ENCODE peak calls at places on chromosomes 11 and 22, in nine cellular contexts. U is GM23248, C is fibroblast of lung, O is SJCRH30, Q is pancreas, V is HCT116, N is cardiac muscle cell, B is vagina, A is lung. M is an unnamed sample.

GRCh38 chr11:110908401-110909106 is 196.3 kb upstream of the ARHGAP20 start:
- DNase-seq in U (peak; percentile 97), C (peak; percentile 73), O (no peak), Q (no peak), V (no peak), N (no peak), B (no peak), A (no peak), M (no peak)

GRCh38 chr11:116513894-116514293 is 258.9 kb downstream of the BUD13 start:
- DNase-seq in U (peak; percentile 62), C (peak; percentile 3), O (peak; percentile 23), Q (no peak), V (peak; percentile 46), N (peak; percentile 30), B (no peak), A (no peak), M (no peak)

GRCh38 chr22:36853407-36854099 is 7.3 kb upstream of the NCF4 start:
- DNase-seq in U (peak; percentile 68), C (peak; percentile 33), O (peak; percentile 66), Q (peak; percentile 81), V (peak; percentile 40), N (peak; percentile 51), B (no peak), A (peak; percentile 88), M (peak; percentile 92)

GRCh38 chr11:79236541-79236971 is 204.3 kb downstream of the TENM4 start:
- DNase-seq in U (peak; percentile 78), C (peak; percentile 90), O (peak; percentile 43), Q (no peak), V (no peak), N (peak; percentile 55), B (no peak), A (no peak), M (peak; percentile 41)

GRCh38 chr22:40007826-40008710 is 13.3 kb downstream of the FAM83F start:
- DNase-seq in U (no peak), C (no peak), O (no peak), Q (no peak), V (no peak), N (no peak), B (no peak), A (peak; percentile 42), M (no peak)

GRCh38 chr22:44968736-44969135 is 41.1 kb downstream of the PHF21B start:
- DNase-seq in U (peak; percentile 6), C (no peak), O (no peak), Q (no peak), V (no peak), N (no peak), B (no peak), A (no peak), M (no peak)

GRCh38 chr11:117870176-117870952 is 6.1 kb downstream of the FXYD6 start:
- DNase-seq in U (no peak), C (no peak), O (peak; percentile 87), Q (no peak), V (no peak), N (peak; percentile 32), B (no peak), A (peak; percentile 14), M (no peak)

GRCh38 chr22:47165338-47165931 is 403.0 kb downstream of the TBC1D22A start:
- DNase-seq in U (no peak), C (no peak), O (no peak), Q (peak; percentile 48), V (no peak), N (no peak), B (no peak), A (no peak), M (no peak)

DNA sequence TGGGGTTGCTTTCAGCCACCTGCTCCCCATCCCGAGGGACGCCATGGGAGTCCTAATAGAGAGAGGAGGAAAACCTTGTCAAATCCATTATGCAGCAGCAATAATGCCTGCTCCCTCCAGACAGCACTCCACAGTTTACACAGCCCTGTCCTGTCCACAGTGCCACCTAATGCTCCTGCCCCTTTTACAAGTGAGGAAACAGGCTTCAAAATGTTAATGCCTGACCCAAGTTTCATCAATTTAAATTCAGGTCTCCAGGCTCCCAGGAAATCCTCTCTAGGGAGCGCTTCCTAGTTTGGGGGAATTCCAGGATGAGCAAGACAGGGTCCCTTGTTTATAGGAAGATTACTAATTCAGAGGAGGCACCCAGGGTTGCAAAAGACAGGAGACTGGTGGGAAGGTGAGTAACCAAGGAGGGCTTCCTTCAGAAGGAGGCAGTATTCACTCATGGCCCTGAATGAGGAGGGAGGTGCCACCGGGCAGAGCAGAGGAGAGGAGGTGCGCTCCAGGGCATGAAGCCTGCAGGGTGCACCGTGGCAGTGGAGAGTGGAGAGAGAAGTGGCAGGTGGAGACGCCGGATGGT is 1.5 kb downstream of the TMEM132A start:
- DNase-seq in U (peak; percentile 85), C (no peak), O (peak; percentile 26), Q (no peak), V (no peak), N (no peak), B (no peak), A (no peak), M (no peak)
- H3K4me3 ChIP-seq in U (peak overlapping the region; percentile 72), C (no peak overlapping the region), O (peak overlapping the region; percentile 95), Q (no peak overlapping the region), V (peak overlapping the region; percentile 74), N (no peak overlapping the region), B (no peak overlapping the region), A (no peak overlapping the region), M (no peak overlapping the region)

GRCh38 chr22:41913040-41913719 is 1.7 kb downstream of the SHISA8 start:
- DNase-seq in U (no peak), C (no peak), O (no peak), Q (no peak), V (no peak), N (no peak), B (no peak), A (no peak), M (no peak)

GRCh38 chr22:41915035-41915782 is at the start of gene SHISA8:
- DNase-seq in U (peak; percentile 71), C (no peak), O (no peak), Q (peak; percentile 86), V (no peak), N (peak; percentile 66), B (no peak), A (no peak), M (no peak)

GRCh38 chr22:41913842-41914534 is 886 bp downstream of the SHISA8 start:
- DNase-seq in U (peak; percentile 18), C (no peak), O (no peak), Q (no peak), V (no peak), N (peak; percentile 48), B (no peak), A (no peak), M (no peak)

GRCh38 chr22:41915783-41916493 is 1.1 kb upstream of the SHISA8 start:
- DNase-seq in U (no peak), C (no peak), O (no peak), Q (no peak), V (no peak), N (no peak), B (no peak), A (no peak), M (no peak)

GRCh38 chr22:41914611-41915034 is 251 bp downstream of the SHISA8 start:
- DNase-seq in U (no peak), C (no peak), O (no peak), Q (no peak), V (no peak), N (no peak), B (no peak), A (no peak), M (no peak)
- H3K27me3 ChIP-seq in U (peaks cover 57% of the 10 kb centered on the region), C (peaks cover 51% of the 10 kb centered on the region), O (peaks cover 5% of the 10 kb centered on the region), Q (no peaks in the 10 kb centered on the region), V (no peaks in the 10 kb centered on the region), N (peaks cover 100% of the 10 kb centered on the region), B (peaks cover 28% of the 10 kb centered on the region), A (peaks cover 4% of the 10 kb centered on the region), M (peaks cover 81% of the 10 kb centered on the region)

DNA sequence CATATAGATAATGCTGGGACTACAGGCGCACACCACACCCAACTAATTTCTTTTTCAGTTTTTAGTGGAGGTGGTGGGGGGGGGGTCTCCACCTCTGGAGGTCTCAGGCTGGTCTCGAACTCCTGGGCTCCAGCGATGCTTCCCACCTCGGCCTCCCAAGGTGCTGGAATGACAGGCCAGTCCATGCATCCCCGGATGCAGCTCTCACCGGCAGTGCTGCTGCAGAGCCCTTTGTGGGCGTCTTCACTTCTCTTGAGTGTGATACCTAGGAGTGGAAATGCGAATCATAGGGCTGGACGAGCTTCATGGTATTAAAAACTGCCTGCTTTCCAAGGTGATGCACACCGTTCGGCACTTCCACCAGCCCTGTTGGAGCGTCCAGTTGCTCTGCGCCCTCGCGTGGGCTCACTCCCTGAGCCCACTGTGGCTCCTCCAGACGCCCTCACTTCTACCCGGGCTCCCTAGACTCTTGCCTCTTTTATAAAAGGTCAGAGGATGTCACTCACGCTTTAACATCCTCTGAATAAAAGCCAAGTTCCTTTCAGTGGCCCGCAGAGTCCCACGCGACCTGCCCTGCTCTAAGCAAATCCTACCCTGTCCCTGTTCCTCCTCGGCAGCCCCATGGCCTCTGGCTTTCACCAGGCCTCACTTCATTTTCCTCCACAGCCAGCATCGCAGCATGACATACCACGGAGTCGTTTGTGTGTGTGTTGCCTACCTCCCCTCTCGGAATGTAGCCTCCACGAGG is 833 bp upstream of the BID start:
- DNase-seq in U (no peak), C (no peak), O (no peak), Q (no peak), V (no peak), N (no peak), B (no peak), A (no peak), M (peak; percentile 28)
- H3K27ac ChIP-seq in U (no peak overlapping the region), C (no peak overlapping the region), O (no peak overlapping the region), Q (no peak overlapping the region), V (peak overlapping the region; percentile 87), N (no peak overlapping the region), B (peak overlapping the region; percentile 11), A (peak overlapping the region; percentile 12), M (peak overlapping the region; percentile 68)

GRCh38 chr11:35165416-35166368 is 26.7 kb downstream of the CD44 start:
- DNase-seq in U (peak; percentile 88), C (peak; percentile 85), O (no peak), Q (no peak), V (no peak), N (no peak), B (no peak), A (peak; percentile 37), M (peak; percentile 37)

GRCh38 chr11:35166369-35167360 is 27.7 kb downstream of the CD44 start:
- DNase-seq in U (peak; percentile 98), C (peak; percentile 51), O (no peak), Q (no peak), V (peak; percentile 94), N (no peak), B (no peak), A (no peak), M (no peak)

GRCh38 chr11:35169754-35170153 is 30.8 kb downstream of the CD44 start:
- DNase-seq in U (no peak), C (no peak), O (no peak), Q (no peak), V (no peak), N (no peak), B (no peak), A (no peak), M (no peak)

GRCh38 chr11:35168606-35169200 is 29.7 kb downstream of the CD44 start:
- DNase-seq in U (no peak), C (no peak), O (no peak), Q (no peak), V (no peak), N (no peak), B (no peak), A (no peak), M (no peak)

DNA sequence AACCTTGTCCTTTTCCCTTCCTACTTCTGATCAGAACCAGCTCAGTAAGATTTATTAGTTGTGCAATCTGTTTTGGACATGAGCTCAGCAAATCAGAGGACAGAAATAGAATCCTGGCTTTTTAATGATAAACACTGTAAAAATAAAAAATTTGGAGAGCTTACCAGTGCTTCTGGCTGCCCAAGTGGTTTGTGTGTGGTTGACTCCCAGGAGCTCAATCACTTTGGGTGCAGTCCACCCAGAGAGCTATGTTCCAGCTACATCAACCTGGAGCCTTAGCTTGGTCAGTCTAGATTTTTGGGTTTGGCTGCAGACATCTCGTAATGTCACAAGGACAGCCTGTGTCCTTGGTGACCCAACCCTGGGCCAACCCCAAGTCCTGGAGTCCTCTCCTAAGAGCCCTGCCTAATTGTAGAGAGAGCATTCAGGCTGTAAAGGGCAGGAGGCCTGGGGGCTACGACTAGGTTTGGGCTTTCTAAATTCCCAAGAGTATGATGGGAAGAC is 28.5 kb downstream of the CD44 start:
- DNase-seq in U (peak; percentile 65), C (peak; percentile 74), O (no peak), Q (no peak), V (no peak), N (no peak), B (no peak), A (no peak), M (no peak)
- H3K4me3 ChIP-seq in U (peak overlapping the region; percentile 47), C (no peak overlapping the region), O (no peak overlapping the region), Q (no peak overlapping the region), V (no peak overlapping the region), N (no peak overlapping the region), B (no peak overlapping the region), A (no peak overlapping the region), M (no peak overlapping the region)

M was measured in heart left ventricle.